ENCODE peak calls at places on chromosomes 5 and 9, in nine cellular contexts. L is fibroblast of pulmonary artery; N is small intestine; E is NCI-H2081; X is activated naive CD4-positive, alpha-beta T cell; I is nephron progenitor cell; H is HTR-8/SVneo; U is stimulated activated CD4-positive, alpha-beta T cell treated with anti-CD3 and anti-CD28 coated beads, Interleukin-2, amount 100 ng/mL, for 48 hours; A is hypothalamus. K is an unnamed sample.
A peak's percentile ranks its signal among the peaks of the same experiment; 100 is the strongest.

GRCh38 chr9:89387970-89388867 is 69.9 kb downstream of the SECISBP2 start:
- DNase-seq in H (no peak), A (no peak), L (peak; percentile 90), U (no peak), N (peak; percentile 40), E (no peak), X (no peak), I (no peak), K (no peak)

GRCh38 chr5:81517462-81517861 is 123.5 kb upstream of the ACOT12 start:
- DNase-seq in L (peak; percentile 33), H (no peak), I (no peak), N (no peak), A (no peak), E (no peak), X (no peak), U (no peak), K (no peak)

GRCh38 chr9:109542922-109543321 is 44.8 kb upstream of the PTPN3 start:
- DNase-seq in N (no peak), U (no peak), I (no peak), H (no peak), E (no peak), L (peak; percentile 9), X (no peak), A (no peak), K (no peak)

GRCh38 chr9:93958121-93958874 is 3.1 kb upstream of the BARX1 start:
- DNase-seq in N (no peak), U (no peak), X (no peak), I (peak; percentile 69), A (no peak), H (no peak), L (no peak), E (no peak), K (no peak)

GRCh38 chr5:150497274-150497988 is 10.5 kb upstream of the NDST1 start:
- DNase-seq in A (peak; percentile 76), L (peak; percentile 90), I (peak; percentile 50), E (no peak), U (no peak), X (no peak), H (peak; percentile 93), N (peak; percentile 67), K (peak; percentile 27)

GRCh38 chr9:77802512-77803293 is 154.6 kb upstream of the GNA14 start:
- DNase-seq in E (peak; percentile 74), H (no peak), L (no peak), X (no peak), A (no peak), N (no peak), I (no peak), U (no peak), K (no peak)

GRCh38 chr5:99025298-99026045 is 96.7 kb upstream of the CHD1 start:
- DNase-seq in A (no peak), L (no peak), U (no peak), H (no peak), E (no peak), N (peak; percentile 91), X (no peak), I (no peak), K (no peak)

GRCh38 chr5:178137991-178138390 is 7.2 kb downstream of the RMND5B start:
- DNase-seq in U (no peak), E (no peak), N (no peak), X (no peak), I (no peak), H (no peak), L (no peak), A (no peak), K (no peak)

GRCh38 chr5:67187318-67187717 is 9.3 kb downstream of the CD180 start:
- DNase-seq in U (no peak), A (no peak), L (no peak), E (no peak), N (no peak), I (no peak), H (no peak), X (no peak), K (no peak)

GRCh38 chr5:40871177-40871576 is 30.0 kb downstream of the CARD6 start:
- DNase-seq in I (no peak), U (no peak), X (no peak), L (peak; percentile 7), E (no peak), H (no peak), A (no peak), N (no peak), K (no peak)

GRCh38 chr5:93186031-93186682 is 394.9 kb downstream of the NR2F1-AS1 start:
- DNase-seq in N (no peak), L (peak; percentile 71), X (no peak), A (no peak), I (no peak), E (no peak), U (no peak), H (no peak), K (no peak)

GRCh38 chr9:84121991-84122523 is 141.5 kb downstream of the RMI1 start:
- DNase-seq in U (no peak), A (no peak), X (no peak), L (peak; percentile 91), H (no peak), N (no peak), I (no peak), E (peak; percentile 45), K (no peak)

GRCh38 chr9:4144869-4145268 is 155.0 kb downstream of the GLIS3 start:
- DNase-seq in N (no peak), H (no peak), E (no peak), L (no peak), I (no peak), A (no peak), X (no peak), U (no peak), K (no peak)

K was measured in NCI-H2107.